ENCODE peak calls at places on chromosomes 12 and 14, in four cellular contexts. One of them, this sample, is unnamed.

GRCh38 chr14:33945329-33945728 is 5.5 kb downstream of the EGLN3 start:
- DNase-seq in HepG2: no peak
- DNase-seq in K562: no peak
- DNase-seq in GM12878: no peak
- DNase-seq in this sample: no peak

GRCh38 chr14:102215071-102215470 is 75.4 kb downstream of the WDR20 start:
- DNase-seq in GM12878: no peak
- DNase-seq in HepG2: no peak
- DNase-seq in K562: no peak
- DNase-seq in this sample: no peak

GRCh38 chr12:132285311-132285741 is 44.1 kb downstream of the GALNT9 start:
- DNase-seq in GM12878: no peak
- DNase-seq in HepG2: no peak
- DNase-seq in K562: no peak
- DNase-seq in this sample: no peak

GRCh38 chr14:77409131-77409533 is 14.2 kb downstream of the NOXRED1 start:
- DNase-seq in K562: no peak
- DNase-seq in HepG2: peak; percentile 41
- DNase-seq in GM12878: no peak
- DNase-seq in this sample: peak; percentile 20

GRCh38 chr12:24175281-24175680 is 225.8 kb upstream of the SOX5 start:
- DNase-seq in GM12878: no peak
- DNase-seq in K562: no peak
- DNase-seq in HepG2: no peak
- DNase-seq in this sample: no peak

GRCh38 chr12:42977451-42978230 is 388.1 kb upstream of the PRICKLE1 start:
- DNase-seq in HepG2: no peak
- DNase-seq in K562: no peak
- DNase-seq in GM12878: no peak
- DNase-seq in this sample: no peak

GRCh38 chr12:62689042-62689839 is 222.6 kb downstream of the MON2 start:
- DNase-seq in GM12878: no peak
- DNase-seq in HepG2: no peak
- DNase-seq in K562: no peak
- DNase-seq in this sample: no peak

GRCh38 chr12:89838846-89839245 is 130.2 kb upstream of the ATP2B1 start:
- DNase-seq in HepG2: no peak
- DNase-seq in K562: no peak
- DNase-seq in GM12878: no peak
- DNase-seq in this sample: no peak

GRCh38 chr12:47835017-47835830 is 15.5 kb upstream of the HDAC7 start:
- DNase-seq in GM12878: no peak
- DNase-seq in HepG2: no peak
- DNase-seq in K562: no peak
- DNase-seq in this sample: no peak

GRCh38 chr12:63968685-63969084 is 124.2 kb downstream of the SRGAP1 start:
- DNase-seq in K562: no peak
- DNase-seq in HepG2: no peak
- DNase-seq in GM12878: no peak
- DNase-seq in this sample: no peak

DNA sequence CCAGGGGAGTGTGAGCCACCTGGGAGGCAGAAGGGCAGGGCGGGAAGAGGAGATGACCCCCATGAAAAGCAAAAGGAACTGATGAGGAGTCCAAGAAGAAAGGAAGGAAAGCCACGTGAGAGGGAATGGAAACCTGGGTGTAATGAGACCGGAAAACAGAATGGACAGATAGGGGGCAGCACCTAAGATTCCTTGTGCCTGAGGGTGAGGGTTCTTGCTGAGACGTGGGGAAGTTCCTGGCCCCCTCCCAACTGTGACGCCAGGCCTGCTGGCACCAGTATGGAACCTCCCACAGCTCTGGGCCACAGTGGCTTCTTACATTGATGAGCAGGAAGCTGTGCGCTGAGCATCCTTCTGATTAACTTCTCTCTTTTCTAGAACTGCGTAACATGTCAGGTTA is 30.8 kb downstream of the TTC7B start:
- DNase-seq in GM12878: no peak
- DNase-seq in K562: no peak
- DNase-seq in HepG2: no peak
- DNase-seq in this sample: peak; percentile 33
- TF ChIP-seq CBFB in GM12878: no peak
- TF ChIP-seq CBFB in K562: no peak
- TF ChIP-seq CBFB in HepG2: no peak
- TF ChIP-seq CBFB in this sample: no peak

DNA sequence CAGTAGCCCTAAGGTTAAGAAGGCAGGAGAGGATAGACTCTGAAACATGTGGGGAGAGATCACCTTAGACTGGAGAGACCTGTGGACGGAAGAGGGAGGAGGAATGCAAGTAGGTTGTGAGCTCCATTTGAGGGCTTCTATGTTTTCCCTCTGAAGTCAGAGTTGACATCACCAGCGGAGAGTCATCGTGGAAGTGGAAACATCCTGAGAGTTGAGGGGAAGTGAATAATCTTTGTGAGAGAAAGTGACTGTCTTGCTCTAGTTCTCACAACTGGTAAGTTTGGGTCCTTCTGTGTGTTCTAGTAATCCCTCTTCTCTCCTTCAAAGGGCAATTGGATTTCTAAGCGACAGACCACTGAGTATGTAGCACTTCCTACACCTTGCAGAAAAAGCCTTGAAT is 103.6 kb upstream of the CCND2 start:
- DNase-seq in GM12878: no peak
- DNase-seq in HepG2: no peak
- DNase-seq in K562: no peak
- DNase-seq in this sample: no peak
- TF ChIP-seq TCF7 in GM12878: no peak
- TF ChIP-seq TCF7 in HepG2: no peak
- TF ChIP-seq TCF7 in K562: no peak
- TF ChIP-seq TCF7 in this sample: no peak

GRCh38 chr12:58530421-58531067 is 389.8 kb downstream of the LRIG3 start:
- DNase-seq in GM12878: no peak
- DNase-seq in HepG2: no peak
- DNase-seq in K562: no peak
- DNase-seq in this sample: no peak
- TF ChIP-seq CBFB in GM12878: no peak
- TF ChIP-seq CBFB in HepG2: no peak
- TF ChIP-seq CBFB in K562: no peak
- TF ChIP-seq CBFB in this sample: no peak

DNA sequence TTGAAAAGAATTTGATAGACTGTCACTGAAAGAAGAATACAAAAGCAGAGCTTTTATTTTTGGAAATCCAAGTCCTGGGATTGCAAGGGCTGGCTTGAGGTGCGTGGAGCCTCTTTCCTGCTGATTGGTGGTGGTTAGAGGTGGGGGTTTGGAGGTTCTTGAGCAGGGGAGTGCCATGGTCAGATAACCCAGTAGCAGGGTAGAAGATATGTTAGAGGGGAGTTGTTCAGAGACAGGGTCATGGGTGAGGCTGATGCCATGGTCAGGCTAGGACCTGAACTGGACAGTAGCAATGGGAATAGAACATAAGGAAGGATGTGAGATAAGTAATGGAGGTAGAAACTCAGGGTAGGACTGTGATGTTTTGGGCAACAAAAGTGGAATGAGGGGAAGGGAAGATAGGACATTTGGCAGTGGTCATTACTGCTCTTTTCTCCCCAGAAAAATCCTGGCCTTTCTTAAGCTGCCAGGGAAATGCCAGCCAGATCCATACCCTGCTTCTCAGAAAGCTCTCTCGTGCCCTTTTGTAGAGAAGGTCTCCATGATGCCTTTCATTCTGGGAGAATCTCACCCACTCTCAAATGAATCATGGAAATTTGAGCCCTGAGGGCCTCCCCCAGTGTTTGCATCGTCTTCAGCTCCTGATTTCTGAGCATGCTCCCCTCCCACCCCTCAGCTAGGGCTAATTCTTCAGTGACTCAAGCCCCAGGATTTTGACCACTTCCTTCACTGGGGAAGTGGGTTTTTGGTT is 9.5 kb downstream of the EMP1 start:
- DNase-seq in GM12878: no peak
- DNase-seq in K562: no peak
- DNase-seq in HepG2: no peak
- DNase-seq in this sample: no peak
- TF ChIP-seq TCF7 in GM12878: no peak
- TF ChIP-seq TCF7 in K562: no peak
- TF ChIP-seq TCF7 in HepG2: no peak
- TF ChIP-seq TCF7 in this sample: no peak

DNA sequence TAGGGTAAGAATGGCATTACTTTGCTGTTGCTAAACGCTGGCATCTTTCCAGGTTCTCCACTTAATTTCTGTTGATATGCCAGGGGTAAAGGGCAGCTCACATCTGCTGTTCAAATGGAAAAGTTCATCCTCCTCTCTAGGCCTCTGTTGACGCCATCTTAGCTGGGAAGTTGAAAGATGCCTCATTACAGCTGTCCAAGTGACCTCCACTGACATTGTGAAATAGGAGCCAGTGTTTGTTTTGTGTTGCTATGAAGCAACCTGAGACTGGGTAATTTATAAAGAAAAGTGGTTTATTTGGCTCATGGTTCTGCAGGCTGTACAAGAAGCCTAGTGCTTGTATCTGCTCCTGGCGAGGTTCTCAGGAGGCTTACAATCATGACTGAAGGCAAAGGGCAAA is 3.3 kb upstream of the ADAM21 start:
- DNase-seq in HepG2: peak; percentile 88
- DNase-seq in GM12878: no peak
- DNase-seq in K562: no peak
- DNase-seq in this sample: no peak
- TF ChIP-seq CBFB in HepG2: no peak
- TF ChIP-seq CBFB in GM12878: no peak
- TF ChIP-seq CBFB in K562: no peak
- TF ChIP-seq CBFB in this sample: no peak

DNA sequence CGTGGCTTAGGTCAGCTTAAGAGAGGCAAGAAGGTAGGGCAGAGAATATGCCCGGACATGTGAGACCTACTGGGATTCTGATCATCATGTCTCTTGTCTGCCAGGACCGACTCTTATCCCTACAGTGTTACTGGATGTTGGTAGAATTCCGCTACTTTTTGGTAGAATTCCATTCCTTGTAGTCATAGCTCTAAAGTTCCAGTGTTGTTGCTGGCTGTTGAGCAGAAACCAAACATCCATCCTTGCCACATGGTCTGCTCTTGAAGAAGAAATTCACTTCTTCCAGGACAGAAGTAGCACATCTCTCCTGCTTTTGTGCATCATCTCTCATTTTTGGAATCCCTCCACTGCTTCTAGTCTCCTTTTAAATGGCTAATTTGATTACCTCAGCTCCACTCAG is 453.7 kb downstream of the RPL10L start:
- DNase-seq in HepG2: no peak
- DNase-seq in GM12878: no peak
- DNase-seq in K562: no peak
- DNase-seq in this sample: no peak
- TF ChIP-seq TCF7 in HepG2: no peak
- TF ChIP-seq TCF7 in GM12878: no peak
- TF ChIP-seq TCF7 in K562: no peak
- TF ChIP-seq TCF7 in this sample: no peak

DNA sequence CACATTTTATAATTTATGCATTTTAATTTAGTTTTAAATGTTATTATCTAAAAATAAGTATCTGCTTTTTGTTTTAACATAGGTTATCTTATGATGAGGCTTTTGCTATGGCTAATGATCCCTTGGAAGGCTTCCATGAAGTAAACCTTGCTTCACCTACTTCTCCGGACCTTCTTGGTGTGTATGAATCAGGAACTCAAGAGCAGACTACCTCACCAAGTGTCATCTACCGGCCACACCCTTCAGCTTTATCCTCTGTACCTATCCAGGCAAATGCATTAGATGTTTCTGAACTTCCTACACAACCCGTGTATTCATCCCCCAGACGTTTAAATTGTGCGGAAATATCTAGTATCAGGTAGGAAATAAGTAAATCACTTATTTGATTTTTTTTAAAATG is 16.6 kb downstream of the RAB3IP start:
- DNase-seq in GM12878: no peak
- DNase-seq in HepG2: no peak
- DNase-seq in K562: no peak
- DNase-seq in this sample: no peak
- TF ChIP-seq CBFB in GM12878: no peak
- TF ChIP-seq CBFB in HepG2: no peak
- TF ChIP-seq CBFB in K562: no peak
- TF ChIP-seq CBFB in this sample: no peak

GRCh38 chr14:63249112-63249511 is 44.9 kb downstream of the RHOJ start:
- DNase-seq in K562: no peak
- DNase-seq in HepG2: no peak
- DNase-seq in GM12878: no peak
- DNase-seq in this sample: no peak

GRCh38 chr14:63243646-63244045 is 39.4 kb downstream of the RHOJ start:
- DNase-seq in HepG2: no peak
- DNase-seq in K562: no peak
- DNase-seq in GM12878: no peak
- DNase-seq in this sample: no peak

GRCh38 chr14:63245893-63246292 is 41.6 kb downstream of the RHOJ start:
- DNase-seq in HepG2: no peak
- DNase-seq in GM12878: no peak
- DNase-seq in K562: no peak
- DNase-seq in this sample: no peak

GRCh38 chr14:63248211-63248610 is 44.0 kb downstream of the RHOJ start:
- DNase-seq in GM12878: no peak
- DNase-seq in K562: no peak
- DNase-seq in HepG2: no peak
- DNase-seq in this sample: no peak
- TF ChIP-seq TCF7 in GM12878: no peak
- TF ChIP-seq TCF7 in K562: no peak
- TF ChIP-seq TCF7 in HepG2: no peak
- TF ChIP-seq TCF7 in this sample: no peak

GRCh38 chr12:124727244-124727673 is 136.4 kb downstream of the SCARB1 start:
- DNase-seq in HepG2: peak; percentile 67
- DNase-seq in GM12878: no peak
- DNase-seq in K562: no peak
- DNase-seq in this sample: no peak
- TF ChIP-seq CBFB in HepG2: no peak
- TF ChIP-seq CBFB in GM12878: no peak
- TF ChIP-seq CBFB in K562: no peak
- TF ChIP-seq CBFB in this sample: no peak

This sample was measured in WTC11.